ENCODE peak calls at places on chromosomes 13 and 19, in nine cellular contexts. One of them, this sample, is unnamed.

GRCh38 chr13:59545007-59545406 is 618.7 kb downstream of the DIAPH3 start:
- DNase-seq in D721Med: no peak
- DNase-seq in cortex of kidney: no peak
- DNase-seq in keratinocyte: no peak
- DNase-seq in Calu3: no peak
- DNase-seq in omental fat pad: no peak
- DNase-seq in T-cell: no peak
- DNase-seq in NCI-H1092: no peak
- DNase-seq in activated B cell treated with CpG ODN at 0.5 μM for 24 hours: no peak
- DNase-seq in this sample: no peak

GRCh38 chr19:10010247-10010691 is at the start of gene COL5A3:
- DNase-seq in activated B cell treated with CpG ODN at 0.5 μM for 24 hours: no peak
- DNase-seq in keratinocyte: no peak
- DNase-seq in Calu3: no peak
- DNase-seq in T-cell: no peak
- DNase-seq in NCI-H1092: no peak
- DNase-seq in cortex of kidney: no peak
- DNase-seq in D721Med: no peak
- DNase-seq in omental fat pad: no peak
- DNase-seq in this sample: peak

GRCh38 chr13:85724554-85725432 is 74.4 kb downstream of the SLITRK6 start:
- DNase-seq in cortex of kidney: no peak
- DNase-seq in omental fat pad: no peak
- DNase-seq in keratinocyte: no peak
- DNase-seq in activated B cell treated with CpG ODN at 0.5 μM for 24 hours: no peak
- DNase-seq in D721Med: no peak
- DNase-seq in T-cell: no peak
- DNase-seq in Calu3: no peak
- DNase-seq in NCI-H1092: no peak
- DNase-seq in this sample: no peak

GRCh38 chr13:114044486-114044885 is 70.6 kb upstream of the C13orf46 start:
- DNase-seq in T-cell: no peak
- DNase-seq in cortex of kidney: no peak
- DNase-seq in NCI-H1092: no peak
- DNase-seq in omental fat pad: no peak
- DNase-seq in Calu3: no peak
- DNase-seq in D721Med: no peak
- DNase-seq in activated B cell treated with CpG ODN at 0.5 μM for 24 hours: no peak
- DNase-seq in keratinocyte: no peak
- DNase-seq in this sample: no peak

GRCh38 chr19:23527797-23528196 is 132.5 kb upstream of the ZNF91 start:
- DNase-seq in T-cell: no peak
- DNase-seq in NCI-H1092: no peak
- DNase-seq in D721Med: no peak
- DNase-seq in cortex of kidney: no peak
- DNase-seq in omental fat pad: no peak
- DNase-seq in activated B cell treated with CpG ODN at 0.5 μM for 24 hours: no peak
- DNase-seq in Calu3: no peak
- DNase-seq in keratinocyte: no peak
- DNase-seq in this sample: no peak

GRCh38 chr13:32323912-32324311 is 8.6 kb downstream of the BRCA2 start:
- DNase-seq in activated B cell treated with CpG ODN at 0.5 μM for 24 hours: no peak
- DNase-seq in D721Med: no peak
- DNase-seq in T-cell: no peak
- DNase-seq in NCI-H1092: no peak
- DNase-seq in Calu3: no peak
- DNase-seq in cortex of kidney: no peak
- DNase-seq in omental fat pad: no peak
- DNase-seq in keratinocyte: no peak
- DNase-seq in this sample: no peak

GRCh38 chr19:11420429-11420893 is 1.3 kb upstream of the RGL3 start:
- DNase-seq in activated B cell treated with CpG ODN at 0.5 μM for 24 hours: peak
- DNase-seq in T-cell: no peak
- DNase-seq in NCI-H1092: no peak
- DNase-seq in Calu3: peak
- DNase-seq in keratinocyte: no peak
- DNase-seq in D721Med: no peak
- DNase-seq in cortex of kidney: no peak
- DNase-seq in omental fat pad: no peak
- DNase-seq in this sample: no peak

GRCh38 chr13:97568850-97569249 is 134.9 kb downstream of the RAP2A start:
- DNase-seq in cortex of kidney: no peak
- DNase-seq in Calu3: peak
- DNase-seq in activated B cell treated with CpG ODN at 0.5 μM for 24 hours: no peak
- DNase-seq in D721Med: no peak
- DNase-seq in NCI-H1092: no peak
- DNase-seq in T-cell: no peak
- DNase-seq in keratinocyte: no peak
- DNase-seq in omental fat pad: no peak
- DNase-seq in this sample: no peak

GRCh38 chr19:8209111-8209964 is at the start of gene CERS4:
- DNase-seq in T-cell: peak
- DNase-seq in NCI-H1092: no peak
- DNase-seq in D721Med: peak
- DNase-seq in omental fat pad: no peak
- DNase-seq in cortex of kidney: no peak
- DNase-seq in activated B cell treated with CpG ODN at 0.5 μM for 24 hours: peak
- DNase-seq in keratinocyte: no peak
- DNase-seq in Calu3: peak
- DNase-seq in this sample: no peak

GRCh38 chr19:55097864-55098715 is 19.3 kb downstream of the PPP1R12C start:
- DNase-seq in omental fat pad: no peak
- DNase-seq in NCI-H1092: no peak
- DNase-seq in D721Med: no peak
- DNase-seq in cortex of kidney: no peak
- DNase-seq in Calu3: no peak
- DNase-seq in keratinocyte: no peak
- DNase-seq in activated B cell treated with CpG ODN at 0.5 μM for 24 hours: no peak
- DNase-seq in T-cell: no peak
- DNase-seq in this sample: no peak

GRCh38 chr13:99967884-99968520 is 3.6 kb downstream of the ZIC5 start:
- DNase-seq in NCI-H1092: no peak
- DNase-seq in cortex of kidney: no peak
- DNase-seq in D721Med: no peak
- DNase-seq in Calu3: no peak
- DNase-seq in keratinocyte: no peak
- DNase-seq in activated B cell treated with CpG ODN at 0.5 μM for 24 hours: no peak
- DNase-seq in T-cell: no peak
- DNase-seq in omental fat pad: no peak
- DNase-seq in this sample: no peak

GRCh38 chr19:15644816-15645215 is 4.1 kb downstream of the CYP4F3 start:
- DNase-seq in activated B cell treated with CpG ODN at 0.5 μM for 24 hours: no peak
- DNase-seq in Calu3: no peak
- DNase-seq in keratinocyte: no peak
- DNase-seq in NCI-H1092: no peak
- DNase-seq in omental fat pad: no peak
- DNase-seq in T-cell: no peak
- DNase-seq in cortex of kidney: no peak
- DNase-seq in D721Med: no peak
- DNase-seq in this sample: peak

GRCh38 chr19:6868341-6868740 is 19.0 kb upstream of the ADGRE1 start:
- DNase-seq in NCI-H1092: peak
- DNase-seq in T-cell: no peak
- DNase-seq in activated B cell treated with CpG ODN at 0.5 μM for 24 hours: no peak
- DNase-seq in Calu3: no peak
- DNase-seq in omental fat pad: no peak
- DNase-seq in cortex of kidney: no peak
- DNase-seq in D721Med: no peak
- DNase-seq in keratinocyte: no peak
- DNase-seq in this sample: no peak

GRCh38 chr19:29775575-29775900 is 36.3 kb upstream of the CCNE1 start:
- DNase-seq in cortex of kidney: no peak
- DNase-seq in omental fat pad: no peak
- DNase-seq in keratinocyte: no peak
- DNase-seq in Calu3: no peak
- DNase-seq in activated B cell treated with CpG ODN at 0.5 μM for 24 hours: no peak
- DNase-seq in T-cell: no peak
- DNase-seq in D721Med: no peak
- DNase-seq in NCI-H1092: no peak
- DNase-seq in this sample: no peak

GRCh38 chr13:27113436-27113835 is 58.2 kb downstream of the USP12 start:
- DNase-seq in keratinocyte: no peak
- DNase-seq in omental fat pad: no peak
- DNase-seq in activated B cell treated with CpG ODN at 0.5 μM for 24 hours: no peak
- DNase-seq in D721Med: no peak
- DNase-seq in Calu3: no peak
- DNase-seq in T-cell: no peak
- DNase-seq in NCI-H1092: no peak
- DNase-seq in cortex of kidney: no peak
- DNase-seq in this sample: no peak

GRCh38 chr19:48292798-48293197 is 22.9 kb downstream of the ZNF114 start:
- DNase-seq in T-cell: no peak
- DNase-seq in activated B cell treated with CpG ODN at 0.5 μM for 24 hours: no peak
- DNase-seq in cortex of kidney: no peak
- DNase-seq in NCI-H1092: no peak
- DNase-seq in omental fat pad: peak
- DNase-seq in Calu3: no peak
- DNase-seq in keratinocyte: peak
- DNase-seq in D721Med: no peak
- DNase-seq in this sample: no peak

This sample was measured in esophagus muscularis mucosa.